ENCODE peak calls at places on chromosomes 7 and 10, in five cellular contexts. M is HFF-Myc, Q is brain microvascular endothelial cell, R is cardiac muscle cell, V is GM12864. E is an unnamed sample.

GRCh38 chr10:70492786-70493659 is 14.5 kb downstream of the PALD1 start:
- DNase-seq in M (no peak), Q (no peak), R (no peak), V (no peak), E (no peak)

GRCh38 chr10:69337312-69338132 is 59.2 kb downstream of the HK1 start:
- DNase-seq in M (peak), Q (peak), R (peak), V (no peak), E (no peak)

GRCh38 chr7:28091190-28091589 is 89.4 kb downstream of the JAZF1 start:
- DNase-seq in M (no peak), Q (no peak), R (no peak), V (no peak), E (no peak)

GRCh38 chr7:27248911-27249723 is 6.5 kb downstream of the EVX1 start:
- DNase-seq in M (no peak), Q (no peak), R (peak), V (no peak), E (no peak)

GRCh38 chr7:47190462-47190861 is 391.4 kb downstream of the TNS3 start:
- DNase-seq in M (no peak), Q (no peak), R (no peak), V (no peak), E (no peak)

GRCh38 chr7:80934286-80934685 is 15.4 kb upstream of the SEMA3C start:
- DNase-seq in M (no peak), Q (no peak), R (peak), V (no peak), E (no peak)

GRCh38 chr10:2744547-2745212 is 322.7 kb upstream of the PFKP start:
- DNase-seq in M (no peak), Q (no peak), R (no peak), V (no peak), E (no peak)

GRCh38 chr10:7192831-7193348 is 217.9 kb downstream of the SFMBT2 start:
- DNase-seq in M (no peak), Q (no peak), R (no peak), V (no peak), E (no peak)

GRCh38 chr7:84629216-84629615 is 434.6 kb upstream of the SEMA3A start:
- DNase-seq in M (no peak), Q (no peak), R (no peak), V (no peak), E (no peak)

GRCh38 chr10:88981435-88981834 is 9.2 kb upstream of the FAS start:
- DNase-seq in M (no peak), Q (no peak), R (peak), V (no peak), E (no peak)

GRCh38 chr7:40015790-40016296 is 65.8 kb downstream of the CDK13 start:
- DNase-seq in M (peak), Q (peak), R (peak), V (peak), E (no peak)

GRCh38 chr10:129626801-129627434 is 159.9 kb downstream of the MGMT start:
- DNase-seq in M (no peak), Q (no peak), R (peak), V (no peak), E (no peak)

GRCh38 chr10:44902838-44903545 is 8.1 kb upstream of the TMEM72 start:
- DNase-seq in M (no peak), Q (no peak), R (peak), V (no peak), E (peak)

GRCh38 chr7:106205621-106206222 is 79.1 kb downstream of the NAMPT start:
- DNase-seq in M (no peak), Q (peak), R (peak), V (no peak), E (no peak)

GRCh38 chr10:15346440-15347141 is 24.5 kb downstream of the FAM171A1 start:
- DNase-seq in M (no peak), Q (peak), R (peak), V (no peak), E (no peak)

GRCh38 chr10:23338155-23338828 is 6.3 kb downstream of the C10orf67 start:
- DNase-seq in M (no peak), Q (peak), R (peak), V (no peak), E (no peak)

GRCh38 chr10:34492081-34492480 is 323.0 kb downstream of the PARD3 start:
- DNase-seq in M (no peak), Q (no peak), R (no peak), V (no peak), E (no peak)

GRCh38 chr10:86164912-86165311 is 201.7 kb downstream of the GRID1 start:
- DNase-seq in M (no peak), Q (no peak), R (no peak), V (no peak), E (no peak)

GRCh38 chr7:44308741-44309270 is 16.6 kb downstream of the CAMK2B start:
- DNase-seq in M (no peak), Q (no peak), R (no peak), V (no peak), E (no peak)

GRCh38 chr10:13808556-13809391 is 222.0 kb downstream of the PRPF18 start:
- DNase-seq in M (no peak), Q (no peak), R (no peak), V (no peak), E (no peak)

GRCh38 chr7:156487811-156488523 is 152.6 kb upstream of the RNF32 start:
- DNase-seq in M (no peak), Q (no peak), R (no peak), V (no peak), E (no peak)

GRCh38 chr7:128059143-128059975 is 28.1 kb upstream of the LRRC4 start:
- DNase-seq in M (no peak), Q (no peak), R (no peak), V (no peak), E (no peak)

GRCh38 chr7:74482629-74483401 is 29.1 kb downstream of the GTF2IRD1 start:
- DNase-seq in M (peak), Q (peak), R (peak), V (no peak), E (no peak)

DNA sequence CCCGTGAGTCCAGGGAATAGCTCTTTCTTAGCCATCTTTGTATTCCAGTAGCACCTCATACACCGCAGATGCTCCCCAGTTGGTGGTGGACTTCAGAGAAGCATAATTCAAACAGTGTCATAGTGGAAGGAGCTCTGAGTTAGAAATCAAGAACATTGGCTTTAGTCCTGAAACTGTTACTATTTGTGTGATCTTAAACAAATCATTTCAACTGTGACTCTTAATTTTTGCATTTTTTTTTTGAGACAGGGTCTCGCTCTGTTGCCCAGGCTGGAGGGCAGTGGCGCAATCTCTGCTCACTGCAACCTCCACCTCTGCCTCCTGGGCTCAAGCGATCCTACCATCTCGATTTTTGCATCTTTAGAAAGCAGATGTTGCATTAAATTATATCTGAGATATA is 1.8 kb downstream of the BPGM start:
- DNase-seq in M (no peak), Q (no peak), R (no peak), V (no peak), E (no peak)
- H3K4me3 ChIP-seq in M (no peak), Q (no peak), R (no peak), V (peak), E (no peak)

GRCh38 chr10:125633517-125633999 is 49.4 kb downstream of the TEX36 start:
- DNase-seq in M (peak), Q (no peak), R (no peak), V (no peak), E (no peak)
- H3K4me3 ChIP-seq in M (no peak), Q (no peak), R (no peak), V (no peak), E (no peak)

DNA sequence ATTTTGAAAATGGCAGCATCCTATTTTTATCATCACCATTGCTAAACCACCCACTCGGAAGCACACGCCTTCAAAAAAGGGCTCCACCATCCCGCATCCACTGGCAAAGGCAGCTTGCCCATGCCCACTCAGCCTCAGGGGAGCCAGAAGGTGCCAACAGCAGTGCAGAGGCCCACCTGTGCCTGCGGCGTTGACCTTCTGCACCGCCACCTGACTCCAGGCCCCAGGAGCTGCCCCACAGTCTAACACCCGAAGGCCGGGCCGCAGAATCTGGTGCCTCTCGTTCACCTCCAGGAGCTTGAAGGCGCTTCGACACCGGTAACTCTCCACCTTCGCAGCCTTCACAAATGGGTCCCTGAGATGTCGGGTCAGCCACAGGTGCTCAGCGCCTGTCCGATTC is 2.8 kb downstream of the MRM2 start:
- DNase-seq in M (no peak), Q (no peak), R (no peak), V (no peak), E (no peak)
- H3K4me3 ChIP-seq in M (no peak), Q (no peak), R (no peak), V (no peak), E (no peak)

GRCh38 chr7:101740981-101741725 is 76.3 kb upstream of the CUX1 start:
- DNase-seq in M (no peak), Q (no peak), R (peak), V (peak), E (no peak)
- H3K4me3 ChIP-seq in M (no peak), Q (no peak), R (no peak), V (peak), E (no peak)

GRCh38 chr7:100044719-100045118 is 4.9 kb upstream of the ZSCAN21 start:
- DNase-seq in M (no peak), Q (no peak), R (no peak), V (peak), E (no peak)

GRCh38 chr7:100049441-100050291 is at the start of gene ZSCAN21:
- DNase-seq in M (peak), Q (peak), R (peak), V (peak), E (peak)

GRCh38 chr7:100051611-100052010 is 2.0 kb downstream of the ZSCAN21 start:
- DNase-seq in M (no peak), Q (no peak), R (no peak), V (no peak), E (no peak)

GRCh38 chr7:100053201-100053600 is 3.6 kb downstream of the ZSCAN21 start:
- DNase-seq in M (peak), Q (peak), R (peak), V (peak), E (peak)

DNA sequence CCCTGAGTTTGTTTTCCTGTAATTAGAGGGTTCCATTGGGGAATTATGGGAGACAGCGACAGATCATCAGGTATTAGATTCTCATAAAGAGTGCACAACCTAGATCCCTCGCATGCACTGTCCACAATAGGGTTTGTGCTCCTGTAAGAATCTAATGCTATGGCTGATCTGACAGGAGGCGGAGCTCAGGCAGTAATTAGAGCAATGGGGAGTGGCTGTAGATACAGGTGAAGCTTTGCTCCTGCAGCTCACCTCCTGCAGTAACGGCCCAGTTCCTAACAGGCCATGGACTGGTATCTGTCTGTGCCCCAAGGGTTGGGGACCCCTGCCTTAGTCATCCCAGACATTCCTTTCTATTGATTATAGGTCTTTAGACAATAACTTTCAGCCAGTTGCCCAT is 894 bp upstream of the ZSCAN21 start:
- DNase-seq in M (no peak), Q (no peak), R (no peak), V (no peak), E (no peak)
- H3K4me3 ChIP-seq in M (no peak), Q (no peak), R (peak), V (no peak), E (no peak)

DNA sequence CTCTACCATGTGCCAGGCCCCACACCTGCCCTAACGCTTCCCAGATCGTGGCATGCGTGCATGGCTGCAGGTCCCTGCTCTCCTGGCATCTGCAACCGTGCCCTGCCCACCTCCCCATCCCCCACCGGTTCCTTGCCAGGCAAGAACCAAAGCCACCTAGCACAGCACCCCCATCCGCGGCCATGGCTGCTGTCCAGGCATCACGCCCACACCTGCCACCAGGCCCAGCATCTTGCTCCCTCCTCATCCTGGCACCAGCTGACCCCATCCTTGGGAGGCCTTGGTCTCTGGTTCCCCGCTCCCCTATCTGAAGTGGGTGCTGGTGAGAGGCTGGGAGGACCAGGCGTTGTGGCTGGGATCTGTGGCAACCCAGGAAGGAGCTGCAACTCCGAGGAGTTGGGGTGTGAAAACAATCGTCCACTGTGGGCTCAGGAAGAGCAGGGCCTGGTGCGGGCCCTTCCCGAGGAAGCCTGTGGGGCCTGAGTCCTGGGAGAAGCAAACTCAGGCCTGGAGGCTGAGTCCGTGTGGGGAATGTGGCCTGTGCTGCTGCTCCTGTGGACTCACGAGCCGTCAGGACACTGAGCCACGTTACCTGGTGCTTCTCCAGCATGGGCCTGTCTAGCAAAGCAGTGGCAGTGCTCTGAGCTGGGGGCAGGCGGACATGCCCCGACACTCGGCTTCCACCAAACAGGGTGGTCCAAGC is 417.1 kb downstream of the DNAJB6 start:
- DNase-seq in M (no peak), Q (no peak), R (no peak), V (no peak), E (no peak)
- H3K4me3 ChIP-seq in M (no peak), Q (no peak), R (no peak), V (no peak), E (no peak)

E was measured in BE2C.